ENCODE peak calls at places on chromosomes 13 and 19, in six cellular contexts. L is A673, P is AG04449, F is cardiac fibroblast, B is thyroid gland, Z is Calu3. X is an unnamed sample.

GRCh38 chr13:73857106-73857505 is 277.1 kb downstream of the KLF12 start:
- DNase-seq in L (no peak), P (no peak), F (peak), B (no peak), Z (no peak), X (no peak)

GRCh38 chr13:20475927-20476691 is 49.5 kb downstream of the CRYL1 start:
- DNase-seq in L (no peak), P (no peak), F (no peak), B (no peak), Z (no peak), X (peak)

GRCh38 chr13:22074403-22074802 is 403.5 kb downstream of the FGF9 start:
- DNase-seq in L (no peak), P (no peak), F (no peak), B (no peak), Z (no peak), X (no peak)

GRCh38 chr19:2113436-2114211 is 16.9 kb downstream of the IZUMO4 start:
- DNase-seq in L (peak), P (no peak), F (peak), B (no peak), Z (no peak), X (no peak)

GRCh38 chr13:50805805-50806204 is 37.7 kb downstream of the DLEU7 start:
- DNase-seq in L (peak), P (no peak), F (peak), B (no peak), Z (no peak), X (no peak)

GRCh38 chr19:16518483-16519229 is 22.5 kb downstream of the C19orf44 start:
- DNase-seq in L (no peak), P (no peak), F (no peak), B (no peak), Z (no peak), X (no peak)

GRCh38 chr19:50567052-50567841 is 988 bp downstream of the LRRC4B start:
- DNase-seq in L (peak), P (no peak), F (no peak), B (no peak), Z (no peak), X (peak)

GRCh38 chr19:34236035-34236793 is 18.1 kb upstream of the GARRE1 start:
- DNase-seq in L (peak), P (no peak), F (no peak), B (no peak), Z (no peak), X (no peak)

GRCh38 chr19:11881151-11881800 is 6.3 kb upstream of the ZNF69 start:
- DNase-seq in L (peak), P (no peak), F (peak), B (peak), Z (peak), X (peak)
- TF ChIP-seq CTCF in L (peak), P (peak), F (peak), B (peak), Z (peak), X (peak)

GRCh38 chr13:37960427-37960826 is 90.9 kb upstream of the TRPC4 start:
- DNase-seq in L (no peak), P (no peak), F (peak), B (no peak), Z (no peak), X (no peak)
- TF ChIP-seq CTCF in L (peak), P (peak), F (peak), B (no peak), Z (no peak), X (no peak)

GRCh38 chr19:48418317-48419064 is 25.0 kb downstream of the GRIN2D start:
- DNase-seq in L (no peak), P (no peak), F (no peak), B (no peak), Z (no peak), X (no peak)
- TF ChIP-seq CTCF in L (no peak), P (peak), F (no peak), B (no peak), Z (no peak), X (no peak)

DNA sequence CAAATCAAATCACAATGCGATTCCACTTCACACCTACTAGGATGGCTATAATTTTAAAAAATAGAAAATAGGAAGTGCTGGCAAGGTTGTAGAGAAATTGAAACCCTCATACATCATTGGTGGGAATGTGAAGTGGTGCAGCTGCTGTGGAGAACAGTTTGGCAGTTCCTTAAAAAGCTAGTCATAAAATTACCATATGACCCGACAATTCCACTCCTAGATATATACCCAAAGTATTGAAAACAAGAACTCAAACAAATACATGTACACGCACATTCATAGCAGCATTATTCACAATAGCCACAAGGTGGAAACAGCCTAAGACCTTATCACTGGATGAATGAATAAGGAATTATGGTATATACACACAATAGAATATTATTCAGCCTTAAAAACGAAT is 12.0 kb downstream of the HMGB1 start:
- DNase-seq in L (peak), P (no peak), F (peak), B (no peak), Z (no peak), X (no peak)
- TF ChIP-seq CTCF in L (peak), P (no peak), F (peak), B (no peak), Z (no peak), X (no peak)

GRCh38 chr19:30799854-30800755 is 427.9 kb downstream of the ZNF536 start:
- DNase-seq in L (no peak), P (no peak), F (no peak), B (peak), Z (no peak), X (no peak)
- TF ChIP-seq CTCF in L (peak), P (peak), F (peak), B (peak), Z (no peak), X (no peak)

GRCh38 chr19:45177817-45178261 is at the start of gene TRAPPC6A:
- DNase-seq in L (no peak), P (peak), F (peak), B (no peak), Z (no peak), X (no peak)

GRCh38 chr19:45175663-45176345 is 2.2 kb downstream of the TRAPPC6A start:
- DNase-seq in L (no peak), P (no peak), F (peak), B (no peak), Z (no peak), X (no peak)

GRCh38 chr19:45179848-45180370 is 1.3 kb downstream of the BLOC1S3 start:
- DNase-seq in L (no peak), P (no peak), F (no peak), B (no peak), Z (no peak), X (no peak)

GRCh38 chr19:45178262-45179062 is at the start of gene BLOC1S3:
- DNase-seq in L (peak), P (peak), F (peak), B (peak), Z (peak), X (peak)

DNA sequence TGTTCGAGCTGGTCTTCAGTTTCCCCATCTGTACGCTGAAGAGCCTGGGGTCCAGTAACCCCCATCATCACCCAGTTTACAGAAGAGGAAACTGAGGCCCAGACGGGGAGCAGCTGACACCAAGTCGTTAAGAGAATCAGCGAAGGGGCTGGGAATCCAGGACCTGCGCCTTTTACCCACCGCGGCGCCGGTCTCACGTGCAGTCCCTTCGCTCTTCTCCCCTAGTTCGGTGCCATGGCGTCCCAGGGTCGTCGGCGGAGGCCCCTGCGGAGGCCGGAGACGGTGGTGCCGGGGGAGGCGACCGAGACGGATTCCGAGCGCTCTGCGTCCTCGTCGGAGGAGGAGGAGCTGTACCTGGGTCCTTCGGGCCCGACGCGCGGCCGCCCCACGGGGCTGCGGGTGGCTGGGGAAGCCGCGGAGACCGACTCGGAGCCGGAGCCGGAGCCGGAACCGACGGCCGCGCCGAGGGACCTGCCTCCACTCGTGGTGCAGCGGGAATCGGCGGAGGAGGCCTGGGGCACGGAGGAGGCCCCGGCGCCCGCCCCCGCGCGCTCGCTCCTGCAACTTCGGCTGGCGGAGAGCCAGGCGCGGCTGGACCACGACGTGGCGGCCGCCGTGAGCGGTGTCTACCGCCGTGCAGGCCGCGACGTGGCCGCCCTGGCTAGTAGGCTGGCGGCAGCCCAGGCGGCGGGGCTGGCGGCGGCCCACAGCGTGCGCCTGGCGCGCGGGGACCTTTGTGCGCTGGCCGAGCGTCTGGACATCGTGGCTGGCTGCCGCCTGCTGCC is 671 bp downstream of the BLOC1S3 start:
- DNase-seq in L (peak), P (no peak), F (peak), B (peak), Z (peak), X (peak)
- TF ChIP-seq CTCF in L (no peak), P (no peak), F (no peak), B (no peak), Z (no peak), X (no peak)